ENCODE peak calls at places on chromosomes 4 and X, in four cellular contexts. D is left ventricle myocardium inferior, Y is transverse colon, K is psoas muscle. R is an unnamed sample.

GRCh38 chrX:18424482-18425198 is 768 bp upstream of the CDKL5 start:
- DNase-seq in K (no peak), Y (peak; percentile 19), D (no peak), R (peak; percentile 63)

GRCh38 chr4:84258905-84259830 is 239.9 kb downstream of the NKX6-1 start:
- DNase-seq in D (no peak), K (no peak), Y (no peak), R (peak; percentile 16)

GRCh38 chr4:33625762-33626161 is 2618.6 kb downstream of the ARAP2 start:
- DNase-seq in Y (no peak), K (no peak), D (no peak), R (no peak)

GRCh38 chrX:123138473-123138872 is 45.6 kb upstream of the GRIA3 start:
- DNase-seq in K (no peak), D (no peak), Y (no peak), R (no peak)

GRCh38 chr4:1793940-1794808 is 1.1 kb downstream of the FGFR3 start:
- DNase-seq in Y (no peak), D (no peak), K (no peak), R (no peak)

GRCh38 chrX:39896951-39897740 is 200.6 kb downstream of the BCOR start:
- DNase-seq in Y (no peak), K (no peak), D (peak; percentile 37), R (peak; percentile 35)

GRCh38 chr4:53151489-53151788 is 214.4 kb downstream of the SCFD2 start:
- DNase-seq in K (no peak), D (no peak), Y (no peak), R (no peak)

GRCh38 chrX:97066381-97066780 is 182.7 kb downstream of the RPA4 start:
- DNase-seq in K (no peak), Y (no peak), D (no peak), R (no peak)

GRCh38 chrX:131595120-131595519 is 51.2 kb downstream of the OR13H1 start:
- DNase-seq in K (no peak), D (no peak), Y (no peak), R (no peak)

GRCh38 chrX:106791495-106791894 is 11.0 kb upstream of the TBC1D8B start:
- DNase-seq in Y (no peak), D (no peak), K (no peak), R (no peak)

GRCh38 chr4:119480331-119480730 is 148.3 kb downstream of the PDE5A start:
- DNase-seq in K (no peak), Y (no peak), D (no peak), R (no peak)

GRCh38 chr4:79913581-79913980 is 159.4 kb downstream of the ANTXR2 start:
- DNase-seq in Y (no peak), D (no peak), K (no peak), R (no peak)

GRCh38 chr4:98749206-98749605 is 90.8 kb upstream of the TSPAN5 start:
- DNase-seq in K (no peak), Y (no peak), D (no peak), R (no peak)

GRCh38 chr4:88033309-88033708 is 25.9 kb downstream of the PKD2 start:
- DNase-seq in K (no peak), D (no peak), Y (peak; percentile 25), R (peak; percentile 49)

GRCh38 chr4:124177647-124178425 is 534.7 kb downstream of the ANKRD50 start:
- DNase-seq in Y (no peak), D (no peak), K (no peak), R (no peak)

GRCh38 chr4:146072381-146072780 is 103.1 kb upstream of the LSM6 start:
- DNase-seq in Y (no peak), K (no peak), D (no peak), R (no peak)

GRCh38 chrX:132614297-132614696 is 125.5 kb upstream of the MBNL3 start:
- DNase-seq in Y (no peak), K (no peak), D (no peak), R (peak; percentile 6)

GRCh38 chr4:55545133-55545532 is 1.6 kb downstream of the CLOCK start:
- DNase-seq in K (no peak), Y (no peak), D (no peak), R (no peak)

GRCh38 chr4:149790172-149790907 is 25.3 kb downstream of the IQCM start:
- DNase-seq in Y (no peak), K (no peak), D (no peak), R (no peak)

GRCh38 chr4:134544303-134544761 is 342.7 kb upstream of the PABPC4L start:
- DNase-seq in K (no peak), Y (peak; percentile 11), D (no peak), R (peak; percentile 35)

GRCh38 chr4:54566608-54567007 is 91.1 kb upstream of the KIT start:
- DNase-seq in Y (peak; percentile 33), D (no peak), K (no peak), R (no peak)

GRCh38 chrX:147953976-147954375 is 27.2 kb upstream of the FMR1NB start:
- DNase-seq in K (no peak), Y (no peak), D (peak; percentile 14), R (no peak)

GRCh38 chrX:37824491-37825224 is 22.7 kb downstream of the DYNLT3 start:
- DNase-seq in K (no peak), D (no peak), Y (no peak), R (no peak)

GRCh38 chrX:20143539-20143938 is 1.9 kb upstream of the EIF1AX start:
- DNase-seq in K (no peak), Y (no peak), D (no peak), R (peak; percentile 18)

GRCh38 chr4:15327311-15328298 is 100.2 kb upstream of the C1QTNF7 start:
- DNase-seq in K (no peak), D (no peak), Y (no peak), R (no peak)

GRCh38 chr4:139975830-139976272 is 178.1 kb downstream of the MAML3 start:
- DNase-seq in K (no peak), Y (no peak), D (no peak), R (no peak)

GRCh38 chr4:25696409-25696808 is 40.8 kb downstream of the SLC34A2 start:
- DNase-seq in D (no peak), Y (no peak), K (no peak), R (no peak)

GRCh38 chr4:148341980-148342800 is 100.0 kb downstream of the NR3C2 start:
- DNase-seq in D (no peak), Y (no peak), K (no peak), R (no peak)

GRCh38 chr4:15890246-15890829 is 48.2 kb downstream of the FGFBP1 start:
- DNase-seq in K (no peak), D (no peak), Y (no peak), R (no peak)

GRCh38 chrX:149540133-149540620 is 635 bp upstream of the EOLA1 start:
- DNase-seq in K (peak; percentile 93), D (peak; percentile 93), Y (peak; percentile 93), R (peak; percentile 93)

GRCh38 chr4:3532714-3533336 is 603 bp upstream of the LRPAP1 start:
- DNase-seq in K (no peak), D (no peak), Y (no peak), R (no peak)

GRCh38 chr4:72505314-72505744 is 63.7 kb downstream of the ADAMTS3 start:
- DNase-seq in Y (no peak), D (no peak), K (no peak), R (peak; percentile 75)

GRCh38 chrX:136146614-136147319 is 566 bp upstream of the FHL1 start:
- DNase-seq in Y (no peak), K (peak; percentile 24), D (peak; percentile 32), R (peak; percentile 58)

GRCh38 chrX:129982300-129983246 is at the start of gene BCORL1:
- DNase-seq in K (peak; percentile 89), Y (peak; percentile 91), D (peak; percentile 90), R (peak; percentile 91)
- H3K27me3 ChIP-seq in K (no peaks in the 10 kb centered on the region), Y (no peaks in the 10 kb centered on the region), D (no peaks in the 10 kb centered on the region), R (peaks cover 7% of the 10 kb centered on the region)

GRCh38 chrX:72274526-72274925 is 2.5 kb downstream of the RPS4X start:
- DNase-seq in D (no peak), Y (no peak), K (no peak), R (no peak)
- H3K36me3 ChIP-seq in D (peaks cover 42% of the 10 kb centered on the region), Y (peaks cover 2% of the 10 kb centered on the region), K (peaks cover 67% of the 10 kb centered on the region), R (peaks cover 69% of the 10 kb centered on the region)

GRCh38 chrX:54044126-54044876 is at the start of gene PHF8:
- DNase-seq in D (peak; percentile 93), K (peak; percentile 94), Y (peak; percentile 96), R (peak; percentile 94)
- H3K4me3 ChIP-seq in D (peak within 1 kb of the TSS; percentile 76), K (peak within 1 kb of the TSS; percentile 81), Y (peak within 1 kb of the TSS; percentile 44), R (peak within 1 kb of the TSS; percentile 80)

DNA sequence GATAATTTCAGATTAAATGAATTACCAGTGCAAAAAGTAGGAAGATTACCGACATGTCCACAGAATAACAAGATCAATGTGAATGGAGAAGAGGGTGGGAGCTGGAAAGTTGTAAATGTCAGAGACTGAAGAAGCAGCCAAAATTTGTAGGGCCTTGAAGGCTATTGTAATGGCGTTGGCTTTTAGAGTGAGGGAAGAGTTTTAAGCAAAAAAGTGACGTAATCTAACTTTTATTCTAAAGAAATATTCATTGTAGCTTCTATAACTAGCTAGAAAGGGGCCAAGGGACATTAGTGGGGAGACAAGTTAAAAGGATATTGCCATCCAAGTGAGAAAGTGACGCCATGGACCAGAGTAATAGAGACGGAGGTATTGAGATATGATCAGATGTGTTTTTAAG is 63.3 kb upstream of the PCDH7 start:
- DNase-seq in D (no peak), Y (no peak), K (no peak), R (no peak)
- H3K27me3 ChIP-seq in D (no peaks in the 10 kb centered on the region), Y (no peaks in the 10 kb centered on the region), K (no peaks in the 10 kb centered on the region), R (no peaks in the 10 kb centered on the region)

GRCh38 chrX:151938172-151938571 is 25.5 kb downstream of the MAGEA4 start:
- DNase-seq in D (no peak), Y (no peak), K (no peak), R (no peak)

GRCh38 chrX:151935358-151935757 is 22.7 kb downstream of the MAGEA4 start:
- DNase-seq in K (no peak), D (no peak), Y (no peak), R (no peak)
- H3K36me3 ChIP-seq in K (no peaks in the 10 kb centered on the region), D (no peaks in the 10 kb centered on the region), Y (no peaks in the 10 kb centered on the region), R (no peaks in the 10 kb centered on the region)

GRCh38 chr4:183955666-183956065 is 50.6 kb downstream of the STOX2 start:
- DNase-seq in Y (no peak), D (no peak), K (no peak), R (no peak)

GRCh38 chr4:183945741-183946140 is 40.6 kb downstream of the STOX2 start:
- DNase-seq in D (no peak), Y (no peak), K (no peak), R (no peak)

DNA sequence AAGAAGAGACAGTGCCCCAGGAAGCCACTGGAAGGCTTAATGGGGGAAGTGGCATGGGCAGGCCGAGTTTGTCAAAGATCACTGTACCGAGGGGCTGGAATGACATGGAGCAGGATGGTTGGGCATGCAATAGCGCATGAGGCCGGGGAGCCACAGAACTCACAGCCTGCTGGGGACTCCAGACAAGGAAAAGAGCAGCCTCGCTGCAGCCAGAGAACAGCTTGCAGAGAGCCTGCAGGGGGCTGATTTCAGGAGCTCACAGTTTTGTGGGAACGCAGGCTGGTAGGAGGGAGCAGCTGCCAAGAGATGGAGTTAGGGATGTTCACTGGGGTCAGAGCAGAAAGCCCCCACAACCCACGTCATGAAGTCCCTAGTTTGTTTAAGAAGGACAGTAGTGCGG is 45.4 kb downstream of the STOX2 start:
- DNase-seq in K (no peak), Y (no peak), D (no peak), R (no peak)
- H3K4me3 ChIP-seq in K (no peak overlapping the region), Y (no peak overlapping the region), D (no peak overlapping the region), R (no peak overlapping the region)